ENCODE peak calls at places on chromosomes 12 and 14, in four cellular contexts. One of them, this sample, is unnamed.

GRCh38 chr14:31505411-31505810 is 17.6 kb upstream of the GPR33 start:
- DNase-seq in HepG2: no peak
- DNase-seq in A549: no peak
- DNase-seq in endothelial cell of umbilical vein: peak; percentile 55
- DNase-seq in this sample: no peak

GRCh38 chr12:91179315-91179714 is 3.3 kb downstream of the DCN start:
- DNase-seq in HepG2: no peak
- DNase-seq in A549: no peak
- DNase-seq in endothelial cell of umbilical vein: no peak
- DNase-seq in this sample: no peak

GRCh38 chr12:83224012-83224411 is 537.3 kb downstream of the TMTC2 start:
- DNase-seq in HepG2: no peak
- DNase-seq in A549: no peak
- DNase-seq in endothelial cell of umbilical vein: no peak
- DNase-seq in this sample: peak; percentile 88

GRCh38 chr12:105659355-105660075 is 329.0 kb downstream of the C12orf75 start:
- DNase-seq in HepG2: no peak
- DNase-seq in A549: no peak
- DNase-seq in endothelial cell of umbilical vein: peak; percentile 20
- DNase-seq in this sample: no peak

GRCh38 chr14:21346532-21347135 is 37.2 kb downstream of the SUPT16H start:
- DNase-seq in HepG2: no peak
- DNase-seq in A549: no peak
- DNase-seq in endothelial cell of umbilical vein: no peak
- DNase-seq in this sample: no peak

GRCh38 chr12:116164976-116165425 is 112.5 kb downstream of the MED13L start:
- DNase-seq in HepG2: no peak
- DNase-seq in A549: peak; percentile 31
- DNase-seq in endothelial cell of umbilical vein: peak; percentile 56
- DNase-seq in this sample: peak; percentile 27

GRCh38 chr14:59321184-59321952 is 132.9 kb downstream of the DAAM1 start:
- DNase-seq in HepG2: no peak
- DNase-seq in A549: no peak
- DNase-seq in endothelial cell of umbilical vein: peak; percentile 90
- DNase-seq in this sample: no peak

GRCh38 chr12:119804011-119804641 is 73.0 kb downstream of the CIT start:
- DNase-seq in HepG2: peak; percentile 54
- DNase-seq in A549: peak; percentile 63
- DNase-seq in endothelial cell of umbilical vein: peak; percentile 71
- DNase-seq in this sample: peak; percentile 51

GRCh38 chr14:102518063-102518648 is 8.6 kb upstream of the ANKRD9 start:
- DNase-seq in HepG2: no peak
- DNase-seq in A549: no peak
- DNase-seq in endothelial cell of umbilical vein: no peak
- DNase-seq in this sample: no peak

GRCh38 chr12:49683604-49684309 is 23.4 kb downstream of the FMNL3 start:
- DNase-seq in HepG2: no peak
- DNase-seq in A549: no peak
- DNase-seq in endothelial cell of umbilical vein: no peak
- DNase-seq in this sample: no peak

GRCh38 chr14:21109377-21110260 is 8.8 kb downstream of the TMEM253 start:
- DNase-seq in HepG2: peak; percentile 79
- DNase-seq in A549: no peak
- DNase-seq in endothelial cell of umbilical vein: no peak
- DNase-seq in this sample: no peak

GRCh38 chr12:76284816-76285750 is 63.1 kb downstream of the BBS10 start:
- DNase-seq in HepG2: peak; percentile 51
- DNase-seq in A549: peak; percentile 19
- DNase-seq in endothelial cell of umbilical vein: no peak
- DNase-seq in this sample: no peak

GRCh38 chr12:124448955-124449622 is 118.3 kb downstream of the NCOR2 start:
- DNase-seq in HepG2: no peak
- DNase-seq in A549: no peak
- DNase-seq in endothelial cell of umbilical vein: no peak
- DNase-seq in this sample: no peak

GRCh38 chr14:56118611-56119181 is 485 bp downstream of the PELI2 start:
- DNase-seq in HepG2: no peak
- DNase-seq in A549: no peak
- DNase-seq in endothelial cell of umbilical vein: peak; percentile 7
- DNase-seq in this sample: no peak

GRCh38 chr12:123044351-123044750 is 63.9 kb downstream of the ARL6IP4 start:
- DNase-seq in HepG2: no peak
- DNase-seq in A549: no peak
- DNase-seq in endothelial cell of umbilical vein: no peak
- DNase-seq in this sample: no peak

GRCh38 chr12:124837958-124838803 is 25.5 kb downstream of the SCARB1 start:
- DNase-seq in HepG2: peak; percentile 98
- DNase-seq in A549: peak; percentile 99
- DNase-seq in endothelial cell of umbilical vein: peak; percentile 90
- DNase-seq in this sample: no peak

GRCh38 chr14:100896369-100897060 is 7.0 kb downstream of the RTL1 start:
- DNase-seq in HepG2: no peak
- DNase-seq in A549: no peak
- DNase-seq in endothelial cell of umbilical vein: no peak
- DNase-seq in this sample: no peak
- TF ChIP-seq MYC in HepG2: no peak
- TF ChIP-seq MYC in A549: no peak
- TF ChIP-seq MYC in endothelial cell of umbilical vein: no peak
- TF ChIP-seq MYC in this sample: no peak

GRCh38 chr12:50925920-50926319 is 26.4 kb upstream of the HIGD1C start:
- DNase-seq in HepG2: no peak
- DNase-seq in A549: no peak
- DNase-seq in endothelial cell of umbilical vein: no peak
- DNase-seq in this sample: no peak

GRCh38 chr12:50925342-50925651 is 27.0 kb upstream of the HIGD1C start:
- DNase-seq in HepG2: no peak
- DNase-seq in A549: no peak
- DNase-seq in endothelial cell of umbilical vein: no peak
- DNase-seq in this sample: peak; percentile 45

GRCh38 chr12:50923361-50924130 is 28.8 kb upstream of the HIGD1C start:
- DNase-seq in HepG2: no peak
- DNase-seq in A549: no peak
- DNase-seq in endothelial cell of umbilical vein: peak; percentile 12
- DNase-seq in this sample: peak; percentile 54

GRCh38 chr12:50924131-50924438 is 28.3 kb upstream of the HIGD1C start:
- DNase-seq in HepG2: no peak
- DNase-seq in A549: no peak
- DNase-seq in endothelial cell of umbilical vein: no peak
- DNase-seq in this sample: no peak

DNA sequence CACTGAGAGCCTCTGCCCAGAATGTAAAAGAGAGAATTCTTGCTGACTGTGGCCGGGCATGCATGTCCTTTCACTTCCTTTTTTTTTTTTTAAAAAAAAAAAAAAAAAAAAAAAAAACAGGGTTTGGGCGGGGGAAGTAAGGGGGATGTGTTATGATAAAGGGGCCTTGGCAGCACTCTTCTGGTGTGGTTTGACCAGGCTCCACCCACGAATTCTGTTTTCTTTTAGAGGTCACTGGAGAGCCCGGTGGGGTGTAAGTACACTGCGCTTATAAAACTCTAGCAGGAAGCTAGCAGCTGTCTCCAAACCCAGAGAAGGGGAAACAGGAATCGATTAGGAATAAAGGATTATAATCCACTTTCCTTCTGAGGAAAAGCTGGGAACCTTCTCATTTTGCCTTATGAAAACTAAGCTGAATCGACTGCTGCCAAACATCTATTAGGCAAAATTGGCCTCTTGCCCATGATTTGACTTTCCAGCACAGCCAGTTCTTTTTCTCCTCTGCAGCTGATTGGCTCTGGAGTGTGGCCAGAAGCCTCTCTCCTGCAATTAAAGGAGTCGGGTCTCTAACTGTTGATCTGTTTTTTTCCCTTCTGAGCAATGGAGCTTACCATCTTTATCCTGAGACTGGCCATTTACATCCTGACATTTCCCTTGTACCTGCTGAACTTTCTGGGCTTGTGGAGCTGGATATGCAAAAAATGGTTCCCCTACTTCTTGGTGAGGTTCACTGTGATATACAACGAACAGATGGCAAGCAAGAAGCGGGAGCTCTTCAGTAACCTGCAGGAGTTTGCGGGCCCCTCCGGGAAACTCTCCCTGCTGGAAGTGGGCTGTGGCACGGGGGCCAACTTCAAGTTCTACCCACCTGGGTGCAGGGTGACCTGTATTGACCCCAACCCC is 27.7 kb upstream of the HIGD1C start:
- DNase-seq in HepG2: peak; percentile 89
- DNase-seq in A549: peak; percentile 29
- DNase-seq in endothelial cell of umbilical vein: peak; percentile 94
- DNase-seq in this sample: peak; percentile 97
- TF ChIP-seq POLR2A in HepG2: peak; percentile 37
- TF ChIP-seq POLR2A in A549: no peak
- TF ChIP-seq POLR2A in endothelial cell of umbilical vein: no peak
- TF ChIP-seq POLR2A in this sample: no peak

GRCh38 chr12:80188566-80188965 is 89.2 kb downstream of the OTOGL start:
- DNase-seq in HepG2: no peak
- DNase-seq in A549: no peak
- DNase-seq in endothelial cell of umbilical vein: no peak
- DNase-seq in this sample: no peak
- TF ChIP-seq MYC in HepG2: no peak
- TF ChIP-seq MYC in A549: no peak
- TF ChIP-seq MYC in endothelial cell of umbilical vein: no peak
- TF ChIP-seq MYC in this sample: no peak

DNA sequence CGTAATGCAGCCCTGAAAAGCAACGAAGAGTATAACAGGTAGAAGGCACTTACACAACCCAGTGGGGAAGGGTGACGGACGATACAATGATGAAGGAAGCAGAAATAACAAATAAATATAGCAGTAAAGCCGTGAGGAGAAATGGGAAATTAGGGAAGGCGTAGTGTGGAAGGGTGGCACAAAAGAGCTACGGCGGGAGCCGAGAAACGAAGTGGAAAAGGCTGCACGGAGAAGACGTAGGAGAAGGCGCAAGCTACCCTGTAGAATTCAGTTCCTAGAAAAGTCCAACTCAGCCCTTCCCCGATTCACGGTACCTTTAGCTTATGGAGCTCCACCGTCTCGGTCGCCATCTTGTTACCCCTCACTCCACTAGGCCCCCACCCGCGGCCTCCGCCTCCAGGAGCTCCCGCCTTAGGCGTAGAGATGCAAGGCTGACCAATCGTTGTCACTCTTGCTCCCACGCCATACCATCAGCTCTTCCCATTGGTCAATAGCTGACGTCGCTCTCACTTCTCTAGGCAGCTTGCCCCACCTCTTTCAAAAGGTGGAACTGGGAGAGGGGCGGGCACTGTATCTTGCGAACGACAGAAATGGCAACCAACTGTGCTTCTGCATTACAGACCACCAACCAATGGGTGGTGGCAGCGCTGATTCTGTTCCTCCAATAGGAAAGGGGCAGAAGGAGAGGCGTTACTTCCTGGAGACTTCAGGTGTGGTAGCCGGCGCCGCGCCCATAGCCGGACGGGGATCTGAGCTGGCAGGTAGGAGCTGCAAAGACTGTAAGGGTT is at the start of the genes ORMDL2 and SARNP:
- DNase-seq in HepG2: peak; percentile 100
- DNase-seq in A549: peak; percentile 100
- DNase-seq in endothelial cell of umbilical vein: peak; percentile 100
- DNase-seq in this sample: peak; percentile 100
- TF ChIP-seq POLR2A in HepG2: peak; percentile 70
- TF ChIP-seq POLR2A in A549: peak; percentile 83
- TF ChIP-seq POLR2A in endothelial cell of umbilical vein: peak; percentile 78
- TF ChIP-seq POLR2A in this sample: peak; percentile 75

GRCh38 chr12:7583471-7583870 is 79.9 kb upstream of the CD163 start:
- DNase-seq in HepG2: no peak
- DNase-seq in A549: no peak
- DNase-seq in endothelial cell of umbilical vein: no peak
- DNase-seq in this sample: no peak

DNA sequence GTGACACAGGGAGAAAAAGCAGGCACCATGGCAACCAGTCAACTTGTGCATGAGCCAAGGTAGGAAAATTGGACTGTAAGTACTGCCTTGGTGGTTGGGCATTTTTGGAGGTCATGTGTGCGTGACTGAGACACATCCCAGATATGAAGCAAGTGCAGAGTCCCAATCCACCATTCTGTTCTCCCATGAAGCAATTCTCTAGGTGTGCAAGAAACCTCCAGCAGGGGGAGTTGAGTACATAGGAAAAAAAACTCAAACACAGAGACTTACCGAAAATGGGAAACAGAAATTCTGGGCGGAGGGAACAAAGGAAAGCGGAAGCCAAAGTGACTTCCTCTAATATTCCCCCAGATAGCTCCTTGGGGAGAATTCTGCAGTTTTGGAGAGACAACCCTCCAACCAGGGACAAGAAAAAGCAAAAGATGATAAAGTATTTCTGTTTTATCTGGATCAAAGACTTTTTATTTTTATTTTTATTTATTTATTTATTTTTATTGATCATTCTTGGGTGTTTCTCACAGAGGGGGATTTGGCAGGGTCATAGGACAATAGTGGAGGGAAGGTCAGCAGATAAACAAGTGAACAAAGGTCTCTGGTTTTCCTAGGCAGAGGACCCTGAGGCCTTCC is 76.9 kb downstream of the APOBEC1 start:
- DNase-seq in HepG2: peak; percentile 69
- DNase-seq in A549: peak; percentile 80
- DNase-seq in endothelial cell of umbilical vein: peak; percentile 62
- DNase-seq in this sample: peak; percentile 78
- TF ChIP-seq MYC in HepG2: no peak
- TF ChIP-seq MYC in A549: no peak
- TF ChIP-seq MYC in endothelial cell of umbilical vein: no peak
- TF ChIP-seq MYC in this sample: no peak